ENCODE peak calls at places on chromosome 18, in ten cellular contexts. E is AG10803, Z is lung, A is neural crest cell, C is neural progenitor cell, M is type B pancreatic cell, L is stomach, Q is GM06990, I is testis, H is IMR-90. R is an unnamed sample.

GRCh38 chr18:59139291-59139614 is 431 bp upstream of the SEC11C start:
- DNase-seq in C (peak; percentile 93), M (peak; percentile 88), E (peak; percentile 71), A (peak; percentile 90), H (peak; percentile 81), Z (peak; percentile 92), I (peak; percentile 94), L (peak; percentile 91), Q (no peak), R (peak; percentile 87)

GRCh38 chr18:42929857-42930256 is 185.6 kb downstream of the RIT2 start:
- DNase-seq in A (no peak), Z (no peak), H (no peak), I (no peak), Q (no peak), L (no peak), C (no peak), M (no peak), E (no peak), R (no peak)

GRCh38 chr18:71902482-71902881 is 641.7 kb downstream of the CBLN2 start:
- DNase-seq in Z (no peak), I (no peak), Q (no peak), H (no peak), M (no peak), A (no peak), E (no peak), L (no peak), C (no peak), R (no peak)

GRCh38 chr18:26911840-26912239 is 46.3 kb upstream of the AQP4 start:
- DNase-seq in Z (peak; percentile 14), Q (no peak), C (peak; percentile 18), I (no peak), H (no peak), A (no peak), L (no peak), M (no peak), E (no peak), R (no peak)

GRCh38 chr18:657311-657997 is at the start of gene TYMS:
- DNase-seq in H (peak; percentile 51), C (peak; percentile 86), E (peak; percentile 34), A (peak; percentile 53), Z (no peak), Q (peak; percentile 83), M (peak; percentile 80), I (peak; percentile 45), L (peak; percentile 49), R (no peak)

GRCh38 chr18:44637210-44638051 is 43.3 kb upstream of the SETBP1 start:
- DNase-seq in H (no peak), I (no peak), A (no peak), C (peak; percentile 7), Z (no peak), E (peak; percentile 53), L (no peak), M (no peak), Q (peak; percentile 29), R (no peak)

GRCh38 chr18:74066018-74066417 is 81.6 kb downstream of the FBXO15 start:
- DNase-seq in Z (no peak), L (no peak), I (no peak), Q (no peak), H (no peak), C (no peak), M (no peak), E (no peak), A (no peak), R (no peak)

GRCh38 chr18:50662177-50662576 is 102.3 kb downstream of the MAPK4 start:
- DNase-seq in H (peak; percentile 4), L (no peak), E (no peak), M (no peak), Z (no peak), I (no peak), Q (no peak), C (peak; percentile 47), A (no peak), R (no peak)

GRCh38 chr18:48106976-48107781 is 176.7 kb upstream of the SMAD2 start:
- DNase-seq in A (no peak), H (no peak), E (peak; percentile 8), L (no peak), C (no peak), Z (no peak), M (no peak), Q (no peak), I (no peak), R (no peak)

GRCh38 chr18:48108136-48108535 is 177.7 kb upstream of the SMAD2 start:
- DNase-seq in C (no peak), Z (no peak), M (no peak), E (no peak), L (no peak), Q (no peak), A (no peak), I (no peak), H (no peak), R (no peak)

GRCh38 chr18:48104703-48105102 is 174.2 kb upstream of the SMAD2 start:
- DNase-seq in I (no peak), L (no peak), Q (no peak), E (no peak), Z (no peak), H (no peak), M (no peak), C (no peak), A (no peak), R (no peak)

GRCh38 chr18:48106498-48106897 is 176.0 kb upstream of the SMAD2 start:
- DNase-seq in C (no peak), E (no peak), I (no peak), M (no peak), A (no peak), Z (no peak), L (no peak), Q (no peak), H (no peak), R (no peak)

GRCh38 chr18:48105317-48105716 is 174.9 kb upstream of the SMAD2 start:
- DNase-seq in A (no peak), Z (no peak), M (no peak), Q (no peak), C (no peak), E (no peak), H (no peak), I (no peak), L (no peak), R (no peak)
- TF ChIP-seq CTCF in A (no peak), Z (no peak), M (no peak), Q (peak; percentile 6), C (peak; percentile 16), E (no peak), H (no peak), I (no peak), L (no peak), R (no peak)

DNA sequence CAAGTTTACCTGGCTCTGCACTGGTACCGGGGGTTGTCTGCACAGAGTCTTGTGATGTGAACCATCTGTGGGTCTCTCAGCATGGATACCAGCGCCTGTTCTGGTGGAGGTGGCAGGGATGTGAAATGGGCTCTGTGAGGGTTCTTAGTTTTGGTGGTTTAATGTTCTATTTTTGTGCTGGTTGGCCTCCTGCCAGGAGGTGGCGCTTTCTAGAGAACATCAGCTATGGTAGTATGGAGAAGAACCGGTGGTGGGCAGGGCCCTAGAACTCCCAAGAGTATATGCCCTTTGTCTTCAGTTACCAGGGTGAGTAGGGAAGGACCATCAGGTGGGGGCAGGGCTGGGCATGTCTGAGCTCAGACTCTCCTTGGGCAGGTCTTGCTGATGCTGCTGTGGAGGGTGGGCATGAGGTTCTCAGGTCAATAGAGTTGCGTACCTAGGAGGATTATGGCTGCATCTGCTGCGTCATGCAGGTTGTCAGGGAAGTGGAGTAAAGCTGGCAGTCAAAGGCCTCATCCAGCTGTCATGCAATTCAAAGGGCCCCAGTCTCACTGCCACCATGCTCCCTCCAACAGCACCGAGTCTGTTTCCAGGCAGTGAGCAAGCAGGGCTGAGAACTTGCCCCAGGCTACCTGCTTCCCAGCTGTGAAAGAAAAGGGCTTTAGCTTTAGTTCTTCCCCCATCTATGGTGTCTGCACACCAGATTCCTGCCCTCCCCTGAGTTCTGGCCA is 278.0 kb downstream of the METTL4 start:
- DNase-seq in Z (no peak), A (no peak), E (no peak), C (no peak), I (no peak), Q (no peak), H (no peak), M (no peak), L (no peak), R (no peak)
- TF ChIP-seq CTCF in Z (no peak), A (no peak), E (no peak), C (no peak), I (no peak), Q (no peak), H (no peak), M (no peak), L (no peak), R (no peak)

GRCh38 chr18:13551841-13552733 is 174.3 kb downstream of the FAM210A start:
- DNase-seq in E (no peak), C (no peak), L (no peak), I (no peak), Q (no peak), H (no peak), A (no peak), Z (no peak), M (peak; percentile 43), R (no peak)

GRCh38 chr18:13549879-13550231 is 176.5 kb downstream of the FAM210A start:
- DNase-seq in H (no peak), Z (no peak), Q (no peak), A (no peak), L (no peak), E (no peak), C (no peak), I (peak; percentile 55), M (peak; percentile 10), R (no peak)

GRCh38 chr18:13550446-13551304 is 175.7 kb downstream of the FAM210A start:
- DNase-seq in A (no peak), I (no peak), M (peak; percentile 43), L (no peak), H (no peak), E (no peak), Q (no peak), C (no peak), Z (no peak), R (no peak)

GRCh38 chr18:13548944-13549878 is 177.1 kb downstream of the FAM210A start:
- DNase-seq in H (no peak), I (no peak), Z (no peak), E (no peak), L (no peak), M (no peak), Q (no peak), C (no peak), A (no peak), R (no peak)

GRCh38 chr18:13551305-13551603 is 175.1 kb downstream of the FAM210A start:
- DNase-seq in Z (no peak), Q (no peak), E (no peak), C (no peak), I (peak; percentile 40), L (no peak), M (no peak), A (no peak), H (no peak), R (no peak)
- TF ChIP-seq CTCF in Z (no peak), Q (no peak), E (no peak), C (no peak), I (no peak), L (no peak), M (no peak), A (no peak), H (no peak), R (no peak)

GRCh38 chr18:48666613-48667012 is 127.8 kb downstream of the CTIF start:
- DNase-seq in H (no peak), Q (no peak), L (no peak), I (no peak), Z (no peak), C (no peak), A (no peak), M (no peak), E (no peak), R (no peak)

GRCh38 chr18:48669180-48669675 is 130.4 kb downstream of the CTIF start:
- DNase-seq in Z (no peak), A (no peak), C (no peak), E (no peak), H (no peak), I (peak; percentile 2), Q (no peak), M (no peak), L (no peak), R (no peak)

GRCh38 chr18:48665654-48666053 is 126.8 kb downstream of the CTIF start:
- DNase-seq in C (no peak), E (no peak), A (no peak), Q (no peak), Z (no peak), L (no peak), M (no peak), I (no peak), H (no peak), R (no peak)

GRCh38 chr18:48668466-48669179 is 129.8 kb downstream of the CTIF start:
- DNase-seq in I (peak; percentile 9), Q (no peak), A (no peak), C (no peak), Z (no peak), M (no peak), L (no peak), E (no peak), H (no peak), R (no peak)

GRCh38 chr18:48667276-48668254 is 128.7 kb downstream of the CTIF start:
- DNase-seq in H (peak; percentile 49), A (no peak), Q (no peak), L (no peak), E (no peak), C (peak; percentile 59), Z (no peak), M (no peak), I (peak; percentile 13), R (no peak)
- TF ChIP-seq CTCF in H (peak; percentile 35), A (peak; percentile 56), Q (peak; percentile 37), L (no peak), E (peak; percentile 22), C (peak; percentile 52), Z (no peak), M (peak; percentile 70), I (no peak), R (no peak)

R was measured in CD14-positive monocyte.